ENCODE peak calls at places on chromosomes 16 and 17, in nine cellular contexts. M, A, T, D, W, Q, L, O and N are unnamed samples.

GRCh38 chr16:67449328-67449727 is 18.4 kb downstream of the HSD11B2 start:
- DNase-seq in W (no peak), T (no peak), O (no peak), A (peak; percentile 44), Q (no peak), L (no peak), D (no peak), M (peak; percentile 87), N (no peak)

GRCh38 chr17:382644-383533 is 30.3 kb upstream of the RPH3AL start:
- DNase-seq in L (no peak), W (no peak), T (peak; percentile 76), D (no peak), Q (no peak), A (no peak), M (peak; percentile 84), O (no peak), N (peak; percentile 70)

GRCh38 chr16:73172621-73173312 is 124.8 kb upstream of the ZFHX3 start:
- DNase-seq in T (peak; percentile 96), A (peak; percentile 73), D (no peak), Q (peak; percentile 85), W (peak; percentile 99), O (no peak), M (peak; percentile 86), L (peak; percentile 93), N (peak; percentile 29)

GRCh38 chr17:8287651-8288335 is 677 bp upstream of the RANGRF start:
- DNase-seq in O (no peak), T (no peak), L (peak; percentile 88), A (peak; percentile 70), Q (no peak), D (no peak), M (no peak), W (no peak), N (no peak)

GRCh38 chr17:80416260-80416939 is 1.4 kb downstream of the ENDOV start:
- DNase-seq in L (no peak), M (no peak), W (no peak), Q (no peak), A (no peak), O (no peak), T (no peak), D (no peak), N (no peak)

GRCh38 chr16:65037558-65037957 is 84.3 kb downstream of the CDH11 start:
- DNase-seq in W (no peak), M (no peak), O (no peak), D (no peak), T (no peak), L (no peak), Q (no peak), A (no peak), N (no peak)

GRCh38 chr17:74379495-74380085 is 12.3 kb downstream of the GPR142 start:
- DNase-seq in D (peak; percentile 99), L (peak; percentile 98), W (peak; percentile 74), O (no peak), A (peak; percentile 95), T (peak; percentile 71), Q (peak; percentile 89), M (peak; percentile 96), N (peak; percentile 100)

GRCh38 chr16:68083861-68084503 is 1.2 kb upstream of the NFATC3 start:
- DNase-seq in W (peak; percentile 46), T (peak; percentile 37), Q (no peak), O (no peak), D (no peak), M (no peak), A (no peak), L (no peak), N (no peak)

GRCh38 chr17:978110-979093 is 1.2 kb downstream of the NXN start:
- DNase-seq in A (no peak), L (no peak), Q (peak; percentile 47), M (no peak), D (no peak), W (peak; percentile 77), O (no peak), T (no peak), N (peak; percentile 57)

GRCh38 chr16:89604764-89605163 is 8.7 kb upstream of the DPEP1 start:
- DNase-seq in D (no peak), M (no peak), W (no peak), Q (no peak), A (no peak), L (no peak), T (no peak), O (no peak), N (no peak)

GRCh38 chr16:65790768-65791167 is 575.7 kb upstream of the CDH5 start:
- DNase-seq in O (no peak), Q (no peak), W (no peak), T (no peak), L (no peak), M (no peak), D (no peak), A (no peak), N (no peak)

GRCh38 chr16:46972971-46973456 is 460 bp downstream of the DNAJA2 start:
- DNase-seq in T (peak; percentile 23), D (no peak), O (no peak), Q (peak; percentile 29), L (peak; percentile 87), M (peak; percentile 72), A (peak; percentile 30), W (peak; percentile 12), N (peak; percentile 26)

GRCh38 chr17:74417178-74418045 is 14.5 kb upstream of the GPRC5C start:
- DNase-seq in M (no peak), A (no peak), D (no peak), T (peak; percentile 56), Q (no peak), W (peak; percentile 87), L (no peak), O (peak; percentile 60), N (no peak)

GRCh38 chr17:59101178-59101577 is 5.5 kb downstream of the TRIM37 start:
- DNase-seq in L (no peak), A (no peak), D (no peak), W (no peak), M (no peak), Q (no peak), T (no peak), O (no peak), N (no peak)

GRCh38 chr17:80254396-80255241 is 6.0 kb upstream of the RNF213 start:
- DNase-seq in M (peak; percentile 91), L (no peak), D (no peak), T (peak; percentile 92), Q (no peak), O (peak; percentile 76), A (peak; percentile 77), W (peak; percentile 88), N (no peak)

GRCh38 chr16:57169327-57169726 is 16.5 kb downstream of the PSME3IP1 start:
- DNase-seq in L (no peak), Q (no peak), W (no peak), T (no peak), D (no peak), A (no peak), O (no peak), M (no peak), N (no peak)

GRCh38 chr16:57165923-57166322 is 19.9 kb downstream of the PSME3IP1 start:
- DNase-seq in D (no peak), L (no peak), M (no peak), Q (no peak), O (no peak), T (peak; percentile 57), A (no peak), W (peak; percentile 87), N (no peak)

GRCh38 chr16:57166951-57167350 is 18.9 kb downstream of the PSME3IP1 start:
- DNase-seq in D (no peak), W (peak; percentile 87), O (peak; percentile 39), M (no peak), A (peak; percentile 70), T (peak; percentile 67), L (no peak), Q (no peak), N (no peak)

GRCh38 chr16:57167537-57167936 is 18.3 kb downstream of the PSME3IP1 start:
- DNase-seq in D (no peak), Q (no peak), T (no peak), W (no peak), O (no peak), M (no peak), L (no peak), A (no peak), N (no peak)

GRCh38 chr16:57167951-57168350 is 17.9 kb downstream of the PSME3IP1 start:
- DNase-seq in W (peak; percentile 79), L (no peak), O (peak; percentile 30), Q (no peak), T (peak; percentile 86), A (no peak), M (no peak), D (no peak), N (no peak)
- TF ChIP-seq CTCF in W (peak; percentile 78), L (no peak), O (peak; percentile 87), Q (peak; percentile 77), T (peak; percentile 68), A (peak; percentile 85), M (peak; percentile 58), D (no peak), N (peak; percentile 74)

DNA sequence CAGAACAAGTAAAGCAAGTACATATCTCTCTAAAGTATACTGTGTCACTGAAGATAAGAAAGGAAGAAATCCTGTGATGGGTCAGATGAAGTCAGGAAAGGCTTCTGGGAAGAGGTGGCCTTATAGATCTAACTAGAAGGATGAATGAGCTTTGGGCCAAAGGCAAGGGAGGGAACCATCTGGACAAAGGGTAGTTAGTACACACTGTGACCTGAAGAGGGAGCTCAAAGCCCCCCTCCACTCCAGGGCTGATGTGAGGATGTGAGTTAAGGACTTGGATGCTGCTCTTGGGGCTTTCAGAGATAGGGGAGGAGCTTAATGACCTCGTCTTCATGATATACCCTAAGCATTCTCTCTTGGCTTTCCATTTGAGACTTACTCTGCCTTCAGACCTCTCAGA is 185.3 kb upstream of the CACNG3 start:
- DNase-seq in W (peak; percentile 8), D (no peak), Q (no peak), O (no peak), M (peak; percentile 58), A (no peak), T (peak; percentile 2), L (no peak), N (peak; percentile 15)
- TF ChIP-seq CTCF in W (peak; percentile 26), D (no peak), Q (no peak), O (peak; percentile 25), M (peak; percentile 31), A (no peak), T (no peak), L (no peak), N (peak; percentile 68)

DNA sequence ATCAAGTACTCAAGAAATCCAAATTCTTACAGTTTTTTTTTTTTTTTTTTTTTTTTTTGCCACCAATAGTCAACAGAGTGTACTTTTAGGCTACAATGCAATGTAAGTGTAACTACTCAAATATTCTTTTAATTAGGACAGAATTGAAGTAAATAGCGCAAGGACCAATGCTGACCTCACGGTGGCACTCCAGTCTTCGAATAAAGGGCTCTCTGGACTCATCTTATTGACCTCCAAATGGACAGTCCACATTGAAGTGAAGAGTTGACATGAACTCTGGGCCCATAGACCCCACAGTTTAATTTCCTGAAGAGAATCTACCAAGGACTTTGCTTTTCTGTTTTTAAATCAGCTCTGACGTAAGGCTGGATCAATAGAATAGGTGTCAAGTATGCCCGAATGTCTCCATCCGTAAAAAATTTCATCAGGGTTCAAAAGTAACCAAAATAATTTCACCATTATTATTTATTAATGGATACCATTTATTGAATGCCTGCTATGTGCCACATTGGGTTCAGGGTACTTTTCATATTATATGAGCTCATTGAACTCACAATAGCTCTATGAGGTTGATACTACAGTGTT is 7.3 kb upstream of the DDX52 start:
- DNase-seq in W (peak; percentile 68), A (no peak), T (peak; percentile 75), M (peak; percentile 63), Q (no peak), D (no peak), O (no peak), L (no peak), N (peak; percentile 27)
- TF ChIP-seq CTCF in W (peak; percentile 61), A (no peak), T (peak; percentile 55), M (peak; percentile 40), Q (no peak), D (no peak), O (peak; percentile 67), L (no peak), N (peak; percentile 66)

GRCh38 chr16:31455601-31456314 is 3.5 kb upstream of the ARMC5 start:
- DNase-seq in D (no peak), L (no peak), W (peak; percentile 36), T (no peak), A (no peak), O (no peak), M (peak; percentile 55), Q (no peak), N (no peak)
- TF ChIP-seq CTCF in D (no peak), L (no peak), W (peak; percentile 27), T (peak; percentile 15), A (no peak), O (peak; percentile 46), M (no peak), Q (no peak), N (peak; percentile 36)